ENCODE peak calls at places on chromosomes 11 and 22, in five cellular contexts. P, A, N, J and U are unnamed samples.

GRCh38 chr11:134843735-134844134 is 431.7 kb upstream of the B3GAT1 start:
- DNase-seq in P (no peak), A (no peak), N (no peak), J (no peak), U (no peak)

GRCh38 chr11:123238297-123238696 is 43.2 kb upstream of the CLMP start:
- DNase-seq in P (no peak), A (no peak), N (no peak), J (no peak), U (no peak)

GRCh38 chr22:19598054-19598855 is 74.0 kb upstream of the CLDN5 start:
- DNase-seq in P (no peak), A (no peak), N (no peak), J (no peak), U (peak)

GRCh38 chr11:91261513-91261912 is 963.1 kb upstream of the FAT3 start:
- DNase-seq in P (no peak), A (peak), N (no peak), J (no peak), U (no peak)

GRCh38 chr11:99968336-99968735 is 718.8 kb upstream of the ARHGAP42 start:
- DNase-seq in P (no peak), A (no peak), N (no peak), J (no peak), U (no peak)

GRCh38 chr22:40922484-40923303 is 28.5 kb upstream of the RBX1 start:
- DNase-seq in P (no peak), A (peak), N (peak), J (peak), U (peak)

GRCh38 chr11:74493816-74494630 is 499 bp upstream of the LIPT2 start:
- DNase-seq in P (no peak), A (peak), N (no peak), J (peak), U (no peak)

GRCh38 chr22:35330258-35330861 is 30.7 kb downstream of the TOM1 start:
- DNase-seq in P (no peak), A (no peak), N (no peak), J (no peak), U (no peak)

GRCh38 chr11:19660076-19660475 is 52.6 kb upstream of the NAV2 start:
- DNase-seq in P (no peak), A (no peak), N (peak), J (peak), U (no peak)

GRCh38 chr11:11215944-11216343 is 137.1 kb downstream of the CSNK2A3 start:
- DNase-seq in P (no peak), A (no peak), N (peak), J (no peak), U (no peak)

GRCh38 chr11:68040957-68041591 is 2.2 kb downstream of the TCIRG1 start:
- DNase-seq in P (no peak), A (no peak), N (no peak), J (no peak), U (no peak)

GRCh38 chr11:92269021-92269420 is 44.4 kb downstream of the FAT3 start:
- DNase-seq in P (peak), A (peak), N (peak), J (no peak), U (no peak)

GRCh38 chr11:59879534-59879933 is 952 bp downstream of the OOSP3 start:
- DNase-seq in P (no peak), A (no peak), N (no peak), J (no peak), U (no peak)

GRCh38 chr11:64284962-64285884 is at the start of gene GPR137:
- DNase-seq in P (no peak), A (no peak), N (peak), J (no peak), U (peak)

GRCh38 chr11:86116386-86116726 is 47.5 kb upstream of the PICALM start:
- DNase-seq in P (no peak), A (no peak), N (no peak), J (peak), U (no peak)

GRCh38 chr11:92276773-92277172 is 52.2 kb downstream of the FAT3 start:
- DNase-seq in P (no peak), A (no peak), N (no peak), J (no peak), U (no peak)

GRCh38 chr22:23823331-23823791 is 15.4 kb downstream of the DERL3 start:
- DNase-seq in P (no peak), A (no peak), N (no peak), J (no peak), U (no peak)

GRCh38 chr22:46087816-46088277 is 62.5 kb upstream of the PPARA start:
- DNase-seq in P (no peak), A (no peak), N (no peak), J (no peak), U (no peak)

GRCh38 chr22:45402466-45402865 is 10.9 kb downstream of the SMC1B start:
- DNase-seq in P (no peak), A (no peak), N (no peak), J (no peak), U (no peak)

GRCh38 chr11:14643697-14644395 is at the start of gene PDE3B:
- DNase-seq in P (no peak), A (peak), N (peak), J (no peak), U (peak)

GRCh38 chr11:109552376-109552775 is 130.4 kb downstream of the C11orf87 start:
- DNase-seq in P (no peak), A (no peak), N (no peak), J (no peak), U (no peak)

GRCh38 chr11:74330065-74330858 is 18.8 kb upstream of the P4HA3 start:
- DNase-seq in P (no peak), A (no peak), N (no peak), J (no peak), U (no peak)

GRCh38 chr22:24947383-24947782 is 889 bp upstream of the LHFPL7 start:
- DNase-seq in P (no peak), A (no peak), N (no peak), J (no peak), U (no peak)

GRCh38 chr11:16512163-16512562 is 155.8 kb upstream of the SOX6 start:
- DNase-seq in P (no peak), A (no peak), N (no peak), J (no peak), U (no peak)

GRCh38 chr22:50139843-50140415 is 30.6 kb upstream of the PANX2 start:
- DNase-seq in P (no peak), A (no peak), N (peak), J (no peak), U (no peak)

GRCh38 chr11:77111946-77112345 is 9.3 kb downstream of the OMP start:
- DNase-seq in P (no peak), A (no peak), N (no peak), J (no peak), U (no peak)

GRCh38 chr22:49948958-49949913 is 11.3 kb upstream of the PIM3 start:
- DNase-seq in P (no peak), A (no peak), N (peak), J (no peak), U (no peak)

GRCh38 chr22:19620742-19621371 is 93.4 kb upstream of the SEPTIN5 start:
- DNase-seq in P (no peak), A (no peak), N (no peak), J (no peak), U (no peak)

GRCh38 chr11:31968774-31969433 is 122.0 kb upstream of the RCN1 start:
- DNase-seq in P (no peak), A (no peak), N (no peak), J (no peak), U (no peak)

GRCh38 chr11:114353448-114353847 is 46.9 kb downstream of the C11orf71 start:
- DNase-seq in P (no peak), A (no peak), N (no peak), J (no peak), U (no peak)

GRCh38 chr11:33500865-33501479 is 199.7 kb downstream of the C11orf91 start:
- DNase-seq in P (no peak), A (no peak), N (peak), J (no peak), U (no peak)

GRCh38 chr22:50170453-50171318 is at the start of gene PANX2:
- DNase-seq in P (no peak), A (no peak), N (no peak), J (no peak), U (no peak)

GRCh38 chr11:41110527-41110926 is 348.9 kb downstream of the LRRC4C start:
- DNase-seq in P (no peak), A (no peak), N (no peak), J (no peak), U (no peak)

GRCh38 chr11:20125927-20126326 is 34.3 kb downstream of the DBX1 start:
- DNase-seq in P (no peak), A (no peak), N (no peak), J (no peak), U (no peak)

GRCh38 chr11:128628686-128629085 is 41.3 kb upstream of the ETS1 start:
- DNase-seq in P (no peak), A (no peak), N (no peak), J (no peak), U (no peak)

GRCh38 chr22:45290410-45290936 is 5.7 kb downstream of the UPK3A start:
- DNase-seq in P (no peak), A (no peak), N (no peak), J (no peak), U (no peak)

GRCh38 chr11:113338730-113339129 is 24.3 kb downstream of the TTC12 start:
- DNase-seq in P (no peak), A (no peak), N (no peak), J (no peak), U (no peak)

GRCh38 chr11:12329797-12330196 is 47.6 kb upstream of the PARVA start:
- DNase-seq in P (no peak), A (no peak), N (no peak), J (no peak), U (no peak)

DNA sequence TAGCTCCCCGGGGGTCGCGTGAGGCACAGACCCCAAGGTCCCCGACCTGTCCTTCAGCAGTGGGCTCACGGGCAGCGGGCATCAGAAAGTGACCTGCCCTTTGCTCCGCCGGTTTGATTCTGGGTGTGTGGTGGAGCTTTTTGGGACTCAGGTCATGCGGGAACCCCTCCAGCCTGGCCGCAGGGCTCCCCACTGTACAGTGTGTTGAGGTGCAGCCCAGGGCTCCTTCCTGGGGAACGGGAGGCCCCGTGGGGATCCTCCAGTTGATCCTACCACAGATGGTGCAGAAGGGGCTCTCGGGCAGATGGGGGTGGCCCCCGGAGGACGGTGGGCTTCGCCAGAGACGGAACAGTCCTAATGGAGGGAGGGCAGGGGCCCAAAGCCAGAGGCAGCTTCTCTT is 24.2 kb downstream of the MUC6 start:
- DNase-seq in P (no peak), A (no peak), N (no peak), J (no peak), U (no peak)
- TF ChIP-seq SUZ12 in P (no peak), A (no peak), N (no peak), J (no peak), U (no peak)

GRCh38 chr11:46119053-46119351 is 2.3 kb downstream of the PHF21A start:
- DNase-seq in P (no peak), A (no peak), N (no peak), J (no peak), U (no peak)

GRCh38 chr11:46120711-46121327 is 435 bp downstream of the PHF21A start:
- DNase-seq in P (no peak), A (peak), N (peak), J (no peak), U (peak)

GRCh38 chr11:46117842-46118241 is 3.4 kb downstream of the PHF21A start:
- DNase-seq in P (no peak), A (no peak), N (no peak), J (no peak), U (no peak)

GRCh38 chr11:46120361-46120710 is 918 bp downstream of the PHF21A start:
- DNase-seq in P (no peak), A (no peak), N (no peak), J (no peak), U (no peak)

DNA sequence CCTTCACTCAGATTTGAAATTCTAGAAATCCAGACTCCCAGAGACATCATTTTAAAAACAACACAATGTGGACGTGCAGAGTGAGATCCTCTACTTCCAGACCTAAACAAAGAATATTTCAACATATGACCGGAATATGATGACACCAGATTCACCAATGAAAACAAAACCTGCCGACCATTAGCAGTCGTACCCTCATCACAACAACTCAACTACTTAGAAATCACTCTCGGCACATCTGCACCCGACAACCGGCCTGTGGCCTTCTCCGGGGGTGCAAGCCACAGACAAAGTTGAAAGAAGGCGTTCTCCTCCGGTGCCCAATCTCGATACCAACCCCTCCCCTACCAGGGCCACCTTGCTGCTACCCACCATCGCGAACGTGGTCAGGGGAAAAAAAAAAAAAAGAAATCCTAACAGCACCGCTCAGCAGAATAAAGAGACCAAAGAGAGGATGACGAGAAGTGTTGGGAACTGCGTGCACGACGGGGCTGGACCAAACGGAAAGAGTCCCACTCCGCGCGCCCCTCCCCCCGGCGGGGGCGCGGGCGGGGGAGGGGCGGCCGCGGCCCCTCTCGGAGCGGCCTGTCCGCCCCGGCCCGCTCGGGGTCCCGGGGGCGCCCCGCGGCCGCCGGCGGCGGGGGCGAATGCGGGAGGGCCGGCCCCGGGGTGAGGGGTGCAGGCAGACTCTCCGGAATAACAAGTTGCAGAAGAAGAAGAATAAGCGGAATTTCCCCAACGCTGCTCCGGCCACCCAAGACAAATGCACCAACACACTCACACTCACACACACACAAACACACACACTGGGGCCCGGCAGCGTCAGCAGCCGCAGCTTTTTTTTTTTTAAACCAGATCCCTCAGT is 1.7 kb downstream of the PHF21A start:
- DNase-seq in P (no peak), A (no peak), N (peak), J (no peak), U (peak)
- TF ChIP-seq SUZ12 in P (no peak), A (no peak), N (no peak), J (no peak), U (no peak)

DNA sequence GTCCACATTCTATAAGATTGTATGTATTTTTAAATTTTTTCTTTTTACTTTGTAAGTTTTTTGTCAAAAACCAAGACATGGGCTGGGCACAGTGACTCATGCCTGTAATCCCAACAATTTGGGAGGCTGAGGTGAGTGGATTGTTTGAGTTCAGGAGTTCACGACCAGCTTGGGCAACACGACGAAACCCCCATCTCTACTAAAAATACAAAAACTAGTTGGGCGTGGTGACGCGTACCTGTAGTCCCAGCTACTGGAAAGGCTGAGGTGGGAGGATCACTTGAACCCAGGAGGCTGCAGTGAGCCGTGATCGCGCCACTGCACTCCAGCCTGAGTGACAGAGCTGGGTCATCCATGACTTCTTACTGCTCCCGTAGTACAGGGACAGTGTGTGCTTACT is 84.8 kb upstream of the PRDM11 start:
- DNase-seq in P (no peak), A (no peak), N (no peak), J (no peak), U (no peak)
- TF ChIP-seq SUZ12 in P (no peak), A (no peak), N (no peak), J (no peak), U (no peak)

GRCh38 chr22:48242461-48242864 is 1480.0 kb downstream of the TBC1D22A start:
- DNase-seq in P (no peak), A (no peak), N (no peak), J (no peak), U (no peak)
- TF ChIP-seq SUZ12 in P (no peak), A (no peak), N (no peak), J (no peak), U (no peak)

DNA sequence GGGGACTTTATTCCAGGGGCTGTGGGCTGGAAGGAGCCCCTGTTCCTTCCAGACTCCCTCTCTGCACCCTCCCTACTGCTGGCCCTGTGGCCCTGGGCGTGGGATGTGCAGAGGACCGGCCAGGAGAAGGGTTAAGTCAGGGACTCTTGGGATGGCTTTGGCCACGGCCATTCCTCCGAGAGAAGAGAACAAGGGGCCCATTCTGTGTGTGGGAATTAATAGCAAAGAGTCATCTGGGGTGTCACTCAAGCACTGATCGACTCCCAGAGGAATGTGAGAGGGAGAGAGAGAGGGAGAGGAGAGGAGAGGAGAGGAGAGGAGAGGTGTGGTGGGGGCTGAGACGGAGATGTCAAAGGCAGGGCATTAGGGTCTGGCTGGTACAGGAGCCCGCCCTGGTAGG is 14.2 kb upstream of the SOX10 start:
- DNase-seq in P (no peak), A (no peak), N (peak), J (no peak), U (no peak)
- TF ChIP-seq SUZ12 in P (no peak), A (no peak), N (no peak), J (no peak), U (no peak)